ENCODE peak calls at places on chromosomes 4 and X, in seven cellular contexts. T, O, R, K, F, L and P are unnamed samples.

GRCh38 chr4:7326693-7327340 is 107.9 kb downstream of the PSAPL1 start:
- DNase-seq in T (no peak), O (no peak), R (no peak), K (peak), F (no peak), L (no peak), P (no peak)

GRCh38 chr4:6115342-6115741 is 85.0 kb downstream of the JAKMIP1 start:
- DNase-seq in T (no peak), O (no peak), R (no peak), K (no peak), F (no peak), L (peak), P (no peak)

GRCh38 chrX:25003066-25003849 is 12.5 kb downstream of the ARX start:
- DNase-seq in T (no peak), O (no peak), R (no peak), K (no peak), F (no peak), L (no peak), P (no peak)

GRCh38 chr4:41538887-41539498 is 1.0 kb downstream of the LIMCH1 start:
- DNase-seq in T (no peak), O (no peak), R (no peak), K (no peak), F (peak), L (no peak), P (no peak)

GRCh38 chrX:13646154-13646549 is 6.8 kb upstream of the TCEANC start:
- DNase-seq in T (peak), O (peak), R (no peak), K (peak), F (peak), L (peak), P (peak)

GRCh38 chr4:138669479-138670165 is 346.0 kb upstream of the NOCT start:
- DNase-seq in T (no peak), O (no peak), R (no peak), K (no peak), F (peak), L (no peak), P (peak)

GRCh38 chr4:6493668-6494304 is 21.4 kb upstream of the PPP2R2C start:
- DNase-seq in T (no peak), O (no peak), R (no peak), K (peak), F (peak), L (peak), P (peak)

GRCh38 chr4:108113229-108113628 is 55.5 kb downstream of the LEF1 start:
- DNase-seq in T (no peak), O (no peak), R (no peak), K (no peak), F (no peak), L (peak), P (no peak)

GRCh38 chr4:55247521-55247920 is 98.5 kb upstream of the SRD5A3 start:
- DNase-seq in T (no peak), O (no peak), R (no peak), K (no peak), F (no peak), L (no peak), P (no peak)

GRCh38 chr4:168614316-168615057 is 117.6 kb downstream of the PALLD start:
- DNase-seq in T (no peak), O (no peak), R (no peak), K (no peak), F (no peak), L (no peak), P (no peak)

GRCh38 chrX:151984328-151984727 is 9.9 kb upstream of the GABRE start:
- DNase-seq in T (peak), O (no peak), R (no peak), K (no peak), F (peak), L (no peak), P (no peak)

GRCh38 chr4:41430796-41431195 is 107.2 kb upstream of the LIMCH1 start:
- DNase-seq in T (no peak), O (no peak), R (no peak), K (no peak), F (peak), L (no peak), P (no peak)

GRCh38 chrX:135981662-135982061 is 3.6 kb upstream of the SLC9A6 start:
- DNase-seq in T (no peak), O (no peak), R (no peak), K (no peak), F (no peak), L (no peak), P (no peak)